ENCODE peak calls at places on chromosomes 11 and 22, in eight cellular contexts. Z is epithelial cell of prostate; C is spleen; O is iris pigment epithelial cell; U is stimulated activated CD8-positive, alpha-beta memory T cell treated with anti-CD3 and anti-CD28 coated beads, Interleukin-4, amount 100 ng/mL, for 24 hours; W is naive thymus-derived CD8-positive, alpha-beta T cell; N is stomach; B is GM06990. G is an unnamed sample.

GRCh38 chr11:85827768-85828639 is 17.1 kb upstream of the SYTL2 start:
- DNase-seq in Z (peak), C (no peak), O (peak), U (no peak), W (peak), N (no peak), B (no peak), G (peak)

GRCh38 chr11:126636911-126637799 is 281.7 kb downstream of the ST3GAL4 start:
- DNase-seq in Z (no peak), C (no peak), O (peak), U (no peak), W (no peak), N (no peak), B (no peak), G (no peak)

GRCh38 chr22:21632237-21632895 is at the start of gene CCDC116:
- DNase-seq in Z (no peak), C (peak), O (no peak), U (peak), W (peak), N (peak), B (no peak), G (no peak)

GRCh38 chr11:46736615-46737014 is 17.6 kb downstream of the F2 start:
- DNase-seq in Z (no peak), C (no peak), O (no peak), U (no peak), W (no peak), N (no peak), B (no peak), G (no peak)

GRCh38 chr22:17258015-17258827 is 39.0 kb upstream of the ADA2 start:
- DNase-seq in Z (peak), C (peak), O (peak), U (peak), W (peak), N (peak), B (peak), G (no peak)

GRCh38 chr22:47198801-47199251 is 436.4 kb downstream of the TBC1D22A start:
- DNase-seq in Z (no peak), C (peak), O (no peak), U (no peak), W (no peak), N (peak), B (no peak), G (no peak)

GRCh38 chr11:116791002-116791812 is 472 bp downstream of the APOA5 start:
- DNase-seq in Z (no peak), C (peak), O (peak), U (peak), W (peak), N (peak), B (peak), G (peak)

GRCh38 chr11:69233761-69234136 is 60.2 kb upstream of the MYEOV start:
- DNase-seq in Z (no peak), C (no peak), O (no peak), U (no peak), W (no peak), N (no peak), B (no peak), G (no peak)

GRCh38 chr11:11415786-11416390 is 62.8 kb upstream of the CSNK2A3 start:
- DNase-seq in Z (no peak), C (no peak), O (no peak), U (no peak), W (no peak), N (no peak), B (no peak), G (no peak)

GRCh38 chr11:78291754-78292108 is 103.0 kb downstream of the USP35 start:
- DNase-seq in Z (no peak), C (no peak), O (no peak), U (no peak), W (no peak), N (no peak), B (no peak), G (no peak)

GRCh38 chr22:17842386-17842785 is 68.1 kb upstream of the BID start:
- DNase-seq in Z (no peak), C (peak), O (no peak), U (peak), W (peak), N (peak), B (no peak), G (no peak)

GRCh38 chr22:26922804-26923203 is 265.4 kb downstream of the MIAT start:
- DNase-seq in Z (no peak), C (no peak), O (no peak), U (no peak), W (no peak), N (no peak), B (no peak), G (no peak)

GRCh38 chr11:94539420-94539819 is 4.3 kb upstream of the FUT4 start:
- DNase-seq in Z (no peak), C (no peak), O (no peak), U (no peak), W (no peak), N (peak), B (no peak), G (no peak)

GRCh38 chr11:123434262-123434661 is 4.2 kb downstream of the GRAMD1B start:
- DNase-seq in Z (no peak), C (no peak), O (peak), U (no peak), W (no peak), N (no peak), B (no peak), G (peak)

GRCh38 chr11:130642994-130643393 is 194.5 kb downstream of the ADAMTS15 start:
- DNase-seq in Z (no peak), C (no peak), O (no peak), U (no peak), W (no peak), N (no peak), B (no peak), G (no peak)

GRCh38 chr11:120260616-120261015 is 20.7 kb downstream of the POU2F3 start:
- DNase-seq in Z (no peak), C (peak), O (no peak), U (no peak), W (no peak), N (no peak), B (no peak), G (no peak)

GRCh38 chr11:2186669-2187266 is 15.2 kb upstream of the TH start:
- DNase-seq in Z (no peak), C (no peak), O (peak), U (peak), W (peak), N (peak), B (no peak), G (peak)

GRCh38 chr22:27952091-27952490 is 33.0 kb upstream of the PITPNB start:
- DNase-seq in Z (no peak), C (no peak), O (peak), U (no peak), W (no peak), N (no peak), B (no peak), G (no peak)

GRCh38 chr11:19244621-19245020 is 3.9 kb upstream of the E2F8 start:
- DNase-seq in Z (peak), C (no peak), O (no peak), U (no peak), W (no peak), N (no peak), B (no peak), G (no peak)

G was measured in HCT116.